ENCODE peak calls at places on chromosome 13, in five cellular contexts. E is transverse colon, F is AG04450, T is mucosa of descending colon, K is K562. P is an unnamed sample.
A peak's percentile ranks its signal among the peaks of the same experiment; 100 is the strongest.

GRCh38 chr13:38213307-38213706 is 136.3 kb upstream of the UFM1 start:
- DNase-seq in E (no peak), F (no peak), T (no peak), K (no peak), P (no peak)

GRCh38 chr13:73075546-73075945 is 16.7 kb downstream of the KLF5 start:
- DNase-seq in E (no peak), F (no peak), T (no peak), K (no peak), P (no peak)

GRCh38 chr13:77511552-77511951 is 24.0 kb upstream of the SCEL start:
- DNase-seq in E (no peak), F (no peak), T (no peak), K (no peak), P (no peak)

GRCh38 chr13:35979378-35979911 is 151.7 kb downstream of the DCLK1 start:
- DNase-seq in E (peak; percentile 45), F (peak; percentile 60), T (peak; percentile 52), K (no peak), P (peak; percentile 92)

GRCh38 chr13:98222081-98222554 is 45.0 kb upstream of the RNF113B start:
- DNase-seq in E (peak; percentile 37), F (no peak), T (no peak), K (no peak), P (no peak)

GRCh38 chr13:43005460-43006236 is 13.6 kb upstream of the EPSTI1 start:
- DNase-seq in E (no peak), F (no peak), T (no peak), K (no peak), P (no peak)

GRCh38 chr13:111967572-111968201 is 99.3 kb upstream of the SOX1 start:
- DNase-seq in E (no peak), F (no peak), T (no peak), K (no peak), P (no peak)

GRCh38 chr13:82747331-82747730 is 1134.9 kb downstream of the SLITRK1 start:
- DNase-seq in E (no peak), F (no peak), T (no peak), K (no peak), P (no peak)

DNA sequence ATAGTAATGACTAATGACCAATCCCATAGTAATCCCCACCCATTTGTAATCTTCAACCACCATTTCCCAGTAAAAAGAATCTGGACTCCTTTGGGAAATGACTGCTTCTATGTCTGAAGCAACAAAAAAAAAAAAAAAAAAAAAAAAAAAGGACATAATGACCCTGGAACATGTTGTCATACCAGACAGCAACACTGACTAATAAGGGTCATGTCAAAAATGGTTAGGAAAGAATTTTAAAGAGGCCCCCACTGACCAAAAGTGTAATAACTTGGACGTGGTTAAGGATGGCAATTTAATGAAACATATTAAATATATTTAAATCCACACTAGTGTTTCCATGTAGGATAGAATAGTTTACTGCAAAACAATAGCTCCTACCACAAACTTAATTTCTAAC is 88.2 kb downstream of the TUBA3C start:
- DNase-seq in E (no peak), F (no peak), T (no peak), K (no peak), P (no peak)
- H3K9me3 ChIP-seq in E (no peaks in the 10 kb centered on the region), F (peaks cover 57% of the 10 kb centered on the region), T (peaks cover 52% of the 10 kb centered on the region), K (no peaks in the 10 kb centered on the region), P (no peaks in the 10 kb centered on the region)

GRCh38 chr13:80547885-80548284 is 207.0 kb upstream of the SPRY2 start:
- DNase-seq in E (no peak), F (no peak), T (no peak), K (peak; percentile 39), P (no peak)

GRCh38 chr13:80555796-80556195 is 214.9 kb upstream of the SPRY2 start:
- DNase-seq in E (no peak), F (no peak), T (no peak), K (no peak), P (no peak)

GRCh38 chr13:80550856-80551532 is 210.1 kb upstream of the SPRY2 start:
- DNase-seq in E (no peak), F (no peak), T (no peak), K (peak; percentile 0), P (no peak)

GRCh38 chr13:80553041-80553440 is 212.1 kb upstream of the SPRY2 start:
- DNase-seq in E (no peak), F (no peak), T (no peak), K (peak; percentile 9), P (no peak)

GRCh38 chr13:80551650-80552497 is 210.9 kb upstream of the SPRY2 start:
- DNase-seq in E (no peak), F (no peak), T (no peak), K (peak; percentile 0), P (no peak)
- TF ChIP-seq CTCF in E (no peak), F (no peak), T (no peak), K (no peak), P (no peak)

GRCh38 chr13:44786724-44787123 is 202.5 kb downstream of the NUFIP1 start:
- DNase-seq in E (no peak), F (no peak), T (no peak), K (no peak), P (no peak)

GRCh38 chr13:44779085-44779484 is 203.0 kb upstream of the TSC22D1 start:
- DNase-seq in E (no peak), F (no peak), T (no peak), K (no peak), P (no peak)

GRCh38 chr13:44780586-44781280 is 204.6 kb upstream of the TSC22D1 start:
- DNase-seq in E (no peak), F (no peak), T (no peak), K (no peak), P (no peak)

GRCh38 chr13:44783987-44784734 is 205.1 kb downstream of the NUFIP1 start:
- DNase-seq in E (no peak), F (no peak), T (no peak), K (no peak), P (no peak)
- H3K9me3 ChIP-seq in E (no peaks in the 10 kb centered on the region), F (no peaks in the 10 kb centered on the region), T (no peaks in the 10 kb centered on the region), K (no peaks in the 10 kb centered on the region), P (no peaks in the 10 kb centered on the region)

GRCh38 chr13:110130431-110130830 is 176.5 kb downstream of the COL4A1 start:
- DNase-seq in E (no peak), F (no peak), T (no peak), K (no peak), P (peak; percentile 11)

GRCh38 chr13:110128546-110128945 is 178.4 kb downstream of the COL4A1 start:
- DNase-seq in E (no peak), F (no peak), T (no peak), K (no peak), P (no peak)

GRCh38 chr13:110127986-110128511 is 178.9 kb downstream of the COL4A1 start:
- DNase-seq in E (no peak), F (no peak), T (no peak), K (no peak), P (peak; percentile 36)

GRCh38 chr13:110129076-110129475 is 177.9 kb downstream of the COL4A1 start:
- DNase-seq in E (no peak), F (no peak), T (no peak), K (no peak), P (peak; percentile 56)

GRCh38 chr13:110129539-110130186 is 177.3 kb downstream of the COL4A1 start:
- DNase-seq in E (no peak), F (no peak), T (no peak), K (no peak), P (peak; percentile 21)
- TF ChIP-seq CTCF in E (no peak), F (no peak), T (no peak), K (no peak), P (no peak)

GRCh38 chr13:19329365-19329764 is 147.7 kb upstream of the TUBA3C start:
- DNase-seq in E (no peak), F (no peak), T (no peak), K (no peak), P (no peak)

GRCh38 chr13:19321222-19321621 is 139.6 kb upstream of the TUBA3C start:
- DNase-seq in E (no peak), F (no peak), T (no peak), K (no peak), P (no peak)

GRCh38 chr13:19324325-19324724 is 142.7 kb upstream of the TUBA3C start:
- DNase-seq in E (no peak), F (no peak), T (no peak), K (no peak), P (no peak)
- H3K9me3 ChIP-seq in E (peaks cover 12% of the 10 kb centered on the region), F (peaks cover 15% of the 10 kb centered on the region), T (peaks cover 54% of the 10 kb centered on the region), K (no peaks in the 10 kb centered on the region), P (peaks cover 9% of the 10 kb centered on the region)